ENCODE peak calls at places on chromosome 2, in seven cellular contexts. Q, T, D, E, A, K and I are unnamed samples.

GRCh38 chr2:65375723-65376122 is 56.7 kb downstream of the SPRED2 start:
- DNase-seq in A (no peak), D (no peak), K (no peak), T (no peak), E (no peak), Q (no peak), I (no peak)

GRCh38 chr2:152723918-152724317 is 5.5 kb downstream of the ARL6IP6 start:
- DNase-seq in D (no peak), K (no peak), A (no peak), T (no peak), Q (no peak), E (no peak), I (no peak)

GRCh38 chr2:227853765-227854271 is 17.6 kb upstream of the DAW1 start:
- DNase-seq in T (no peak), D (peak; percentile 50), Q (no peak), K (no peak), E (no peak), A (no peak), I (no peak)

GRCh38 chr2:101265893-101266499 is 13.3 kb downstream of the CNOT11 start:
- DNase-seq in K (peak; percentile 51), Q (no peak), E (no peak), A (peak; percentile 78), D (no peak), T (no peak), I (no peak)

GRCh38 chr2:73983322-73984202 is 1.1 kb upstream of the TET3 start:
- DNase-seq in Q (peak; percentile 84), D (no peak), A (peak; percentile 91), K (no peak), T (no peak), E (peak; percentile 97), I (no peak)

GRCh38 chr2:54708584-54709340 is 14.7 kb upstream of the EML6 start:
- DNase-seq in Q (peak; percentile 83), K (peak; percentile 73), D (peak; percentile 87), E (peak; percentile 59), A (peak; percentile 51), T (no peak), I (peak; percentile 55)

GRCh38 chr2:219736196-219736595 is 108.8 kb downstream of the SLC4A3 start:
- DNase-seq in A (peak; percentile 84), Q (no peak), T (no peak), E (no peak), K (no peak), D (peak; percentile 95), I (no peak)

GRCh38 chr2:150023044-150023443 is 435.5 kb upstream of the MMADHC start:
- DNase-seq in E (no peak), T (no peak), D (no peak), A (no peak), K (no peak), Q (no peak), I (no peak)

GRCh38 chr2:152555048-152555447 is 162.2 kb downstream of the PRPF40A start:
- DNase-seq in E (no peak), T (no peak), Q (no peak), A (no peak), D (no peak), K (no peak), I (no peak)

GRCh38 chr2:201882353-201883095 is 76.2 kb downstream of the CDK15 start:
- DNase-seq in E (no peak), A (no peak), Q (no peak), D (no peak), K (peak; percentile 70), T (no peak), I (no peak)

GRCh38 chr2:169761970-169762292 is 28.3 kb downstream of the KLHL23 start:
- DNase-seq in Q (no peak), K (no peak), A (no peak), D (no peak), E (no peak), T (no peak), I (no peak)

GRCh38 chr2:207632575-207633492 is 7.6 kb upstream of the METTL21A start:
- DNase-seq in Q (no peak), K (no peak), E (no peak), T (no peak), A (peak; percentile 43), D (peak; percentile 69), I (no peak)

GRCh38 chr2:121284424-121285076 is 452 bp downstream of the TFCP2L1 start:
- DNase-seq in T (no peak), Q (peak; percentile 81), K (no peak), E (peak; percentile 23), A (peak; percentile 43), D (peak; percentile 88), I (no peak)

GRCh38 chr2:6470518-6470917 is 395.2 kb downstream of the CMPK2 start:
- DNase-seq in Q (no peak), A (no peak), T (no peak), E (no peak), D (no peak), K (no peak), I (no peak)

GRCh38 chr2:75277111-75277510 is 77.8 kb upstream of the TACR1 start:
- DNase-seq in Q (no peak), D (no peak), A (no peak), T (no peak), E (no peak), K (no peak), I (no peak)

GRCh38 chr2:1940660-1941059 is 196.3 kb upstream of the PXDN start:
- DNase-seq in D (no peak), Q (no peak), K (peak; percentile 82), T (no peak), A (no peak), E (peak; percentile 29), I (peak; percentile 70)

GRCh38 chr2:61277756-61278155 is 115.8 kb downstream of the C2orf74 start:
- DNase-seq in K (no peak), A (no peak), T (no peak), Q (no peak), E (no peak), D (no peak), I (no peak)

GRCh38 chr2:125172181-125172580 is 1147.1 kb downstream of the CNTNAP5 start:
- DNase-seq in D (peak; percentile 10), K (no peak), Q (no peak), E (no peak), T (no peak), A (no peak), I (no peak)

GRCh38 chr2:172375247-172375646 is 52.1 kb upstream of the ITGA6 start:
- DNase-seq in D (no peak), T (no peak), E (no peak), Q (no peak), K (no peak), A (no peak), I (no peak)

GRCh38 chr2:170144758-170145157 is 33.2 kb upstream of the MYO3B start:
- DNase-seq in T (no peak), D (no peak), Q (no peak), E (no peak), A (no peak), K (no peak), I (no peak)

GRCh38 chr2:177758591-177759371 is 313.8 kb downstream of the PDE11A start:
- DNase-seq in T (no peak), A (peak; percentile 71), Q (no peak), E (peak; percentile 17), K (peak; percentile 60), D (peak; percentile 15), I (peak; percentile 20)

GRCh38 chr2:16021611-16022363 is 81.4 kb downstream of the MYCN start:
- DNase-seq in T (no peak), E (no peak), A (no peak), Q (no peak), K (no peak), D (no peak), I (no peak)

GRCh38 chr2:16023663-16024360 is 83.5 kb downstream of the MYCN start:
- DNase-seq in Q (no peak), T (no peak), E (no peak), A (no peak), K (no peak), D (no peak), I (no peak)

GRCh38 chr2:16020389-16021008 is 80.1 kb downstream of the MYCN start:
- DNase-seq in A (no peak), K (no peak), T (no peak), D (no peak), Q (no peak), E (no peak), I (no peak)

GRCh38 chr2:16025211-16025875 is 85.0 kb downstream of the MYCN start:
- DNase-seq in T (no peak), Q (no peak), E (no peak), D (no peak), A (no peak), K (no peak), I (no peak)

GRCh38 chr2:16022548-16023240 is 82.3 kb downstream of the MYCN start:
- DNase-seq in E (no peak), K (no peak), A (no peak), D (no peak), Q (no peak), T (no peak), I (no peak)
- H3K27ac ChIP-seq in E (no peak overlapping the region), K (no peak overlapping the region), A (no peak overlapping the region), D (no peak overlapping the region), Q (no peak overlapping the region), T (no peak overlapping the region), I (no peak overlapping the region)

GRCh38 chr2:209946539-209946938 is 55.9 kb upstream of the RPE start:
- DNase-seq in T (no peak), D (no peak), K (no peak), Q (no peak), A (no peak), E (no peak), I (no peak)

GRCh38 chr2:209943776-209944175 is 58.7 kb upstream of the RPE start:
- DNase-seq in Q (no peak), D (no peak), K (no peak), T (no peak), A (no peak), E (no peak), I (no peak)

GRCh38 chr2:209938906-209939305 is 63.5 kb upstream of the RPE start:
- DNase-seq in D (no peak), T (no peak), K (no peak), E (no peak), Q (no peak), A (no peak), I (no peak)

GRCh38 chr2:209940923-209941322 is 61.5 kb upstream of the RPE start:
- DNase-seq in D (no peak), A (no peak), K (no peak), Q (no peak), E (no peak), T (no peak), I (no peak)

GRCh38 chr2:209942936-209943605 is 59.4 kb upstream of the RPE start:
- DNase-seq in T (no peak), K (no peak), A (no peak), E (no peak), Q (no peak), D (no peak), I (no peak)
- H3K27ac ChIP-seq in T (no peak overlapping the region), K (no peak overlapping the region), A (no peak overlapping the region), E (no peak overlapping the region), Q (no peak overlapping the region), D (no peak overlapping the region), I (no peak overlapping the region)

GRCh38 chr2:200380833-200381542 is 74.5 kb downstream of the SPATS2L start:
- DNase-seq in A (no peak), E (no peak), T (no peak), D (peak; percentile 74), Q (no peak), K (no peak), I (no peak)
- H3K27ac ChIP-seq in A (peak overlapping the region; percentile 91), E (no peak overlapping the region), T (no peak overlapping the region), D (peak overlapping the region; percentile 90), Q (peak overlapping the region; percentile 34), K (no peak overlapping the region), I (no peak overlapping the region)

GRCh38 chr2:168155680-168156079 is 91.7 kb downstream of the STK39 start:
- DNase-seq in E (no peak), T (no peak), K (no peak), Q (no peak), D (no peak), A (no peak), I (no peak)
- H3K27ac ChIP-seq in E (no peak overlapping the region), T (no peak overlapping the region), K (no peak overlapping the region), Q (no peak overlapping the region), D (no peak overlapping the region), A (no peak overlapping the region), I (no peak overlapping the region)